ENCODE peak calls at places on chromosomes 12 and 14, in seven cellular contexts. Z is colonic mucosa, I is cardiac fibroblast, W is fibroblast of lung, P is dorsolateral prefrontal cortex, T is fibroblast of mammary gland, S is GM12865. D is an unnamed sample.

GRCh38 chr12:105920161-105920684 is 218.5 kb downstream of the NUAK1 start:
- DNase-seq in Z (no peak), I (peak), W (no peak), P (peak), T (no peak), S (no peak), D (peak)

GRCh38 chr12:2804390-2805145 is 7.9 kb upstream of the ITFG2 start:
- DNase-seq in Z (no peak), I (peak), W (peak), P (peak), T (peak), S (peak), D (peak)

GRCh38 chr14:44154446-44154845 is 352.6 kb downstream of the FSCB start:
- DNase-seq in Z (no peak), I (no peak), W (no peak), P (no peak), T (no peak), S (no peak), D (no peak)

GRCh38 chr14:77965050-77965449 is 165.1 kb downstream of the ADCK1 start:
- DNase-seq in Z (no peak), I (no peak), W (no peak), P (no peak), T (no peak), S (no peak), D (no peak)

GRCh38 chr12:3045494-3045893 is 31.7 kb upstream of the TSPAN9 start:
- DNase-seq in Z (no peak), I (no peak), W (no peak), P (no peak), T (no peak), S (no peak), D (no peak)

GRCh38 chr12:120856980-120857379 is 47.2 kb downstream of the SPPL3 start:
- DNase-seq in Z (no peak), I (no peak), W (no peak), P (no peak), T (no peak), S (no peak), D (no peak)

GRCh38 chr12:2017724-2018337 is 13.6 kb upstream of the DCP1B start:
- DNase-seq in Z (no peak), I (no peak), W (no peak), P (no peak), T (no peak), S (peak), D (no peak)

GRCh38 chr12:22250762-22251161 is 83.7 kb downstream of the ST8SIA1 start:
- DNase-seq in Z (no peak), I (no peak), W (no peak), P (no peak), T (no peak), S (no peak), D (no peak)

GRCh38 chr14:69259531-69260245 is at the start of gene GALNT16:
- DNase-seq in Z (peak), I (peak), W (no peak), P (no peak), T (no peak), S (no peak), D (no peak)

DNA sequence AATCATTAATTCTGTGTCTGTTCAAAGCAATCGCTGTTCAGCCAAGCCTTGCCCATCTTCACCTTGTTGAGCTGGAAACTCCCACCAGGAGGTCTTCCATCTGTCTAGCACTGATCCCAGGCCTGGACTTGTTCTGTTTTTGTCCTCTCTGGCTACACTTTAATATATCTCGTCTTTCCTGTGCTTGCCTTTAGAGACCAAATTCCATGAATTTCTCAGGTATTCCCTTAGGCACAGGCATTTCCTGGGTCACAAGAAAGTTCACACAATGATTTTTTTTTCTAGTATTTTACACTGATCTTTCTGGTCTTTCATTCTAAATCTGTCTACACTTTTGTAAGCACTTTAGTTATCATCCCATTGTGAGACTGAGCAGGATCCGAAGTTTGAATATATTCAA is 116.4 kb upstream of the CCND2 start:
- DNase-seq in Z (no peak), I (no peak), W (no peak), P (no peak), T (no peak), S (no peak), D (no peak)
- TF ChIP-seq CTCF in Z (no peak), I (no peak), W (no peak), P (no peak), T (no peak), S (no peak), D (no peak)

GRCh38 chr12:76876696-76877229 is 2.1 kb downstream of the CSRP2 start:
- DNase-seq in Z (no peak), I (no peak), W (no peak), P (no peak), T (no peak), S (no peak), D (no peak)
- H3K4me3 ChIP-seq in Z (no peak), I (no peak), W (no peak), P (no peak), T (no peak), S (no peak), D (no peak)

GRCh38 chr14:95227279-95227860 is 70.0 kb upstream of the DICER1 start:
- DNase-seq in Z (no peak), I (peak), W (peak), P (no peak), T (no peak), S (no peak), D (no peak)

GRCh38 chr14:95228240-95228639 is 70.9 kb upstream of the DICER1 start:
- DNase-seq in Z (no peak), I (no peak), W (no peak), P (no peak), T (no peak), S (no peak), D (no peak)

GRCh38 chr14:95226801-95227200 is 69.5 kb upstream of the DICER1 start:
- DNase-seq in Z (no peak), I (no peak), W (no peak), P (no peak), T (no peak), S (no peak), D (no peak)

GRCh38 chr14:95231966-95232365 is 74.6 kb upstream of the DICER1 start:
- DNase-seq in Z (peak), I (no peak), W (no peak), P (peak), T (no peak), S (no peak), D (no peak)

GRCh38 chr14:95229749-95230148 is 72.4 kb upstream of the DICER1 start:
- DNase-seq in Z (no peak), I (no peak), W (no peak), P (no peak), T (no peak), S (no peak), D (no peak)
- TF ChIP-seq CTCF in Z (no peak), I (no peak), W (no peak), P (no peak), T (no peak), S (no peak), D (no peak)

DNA sequence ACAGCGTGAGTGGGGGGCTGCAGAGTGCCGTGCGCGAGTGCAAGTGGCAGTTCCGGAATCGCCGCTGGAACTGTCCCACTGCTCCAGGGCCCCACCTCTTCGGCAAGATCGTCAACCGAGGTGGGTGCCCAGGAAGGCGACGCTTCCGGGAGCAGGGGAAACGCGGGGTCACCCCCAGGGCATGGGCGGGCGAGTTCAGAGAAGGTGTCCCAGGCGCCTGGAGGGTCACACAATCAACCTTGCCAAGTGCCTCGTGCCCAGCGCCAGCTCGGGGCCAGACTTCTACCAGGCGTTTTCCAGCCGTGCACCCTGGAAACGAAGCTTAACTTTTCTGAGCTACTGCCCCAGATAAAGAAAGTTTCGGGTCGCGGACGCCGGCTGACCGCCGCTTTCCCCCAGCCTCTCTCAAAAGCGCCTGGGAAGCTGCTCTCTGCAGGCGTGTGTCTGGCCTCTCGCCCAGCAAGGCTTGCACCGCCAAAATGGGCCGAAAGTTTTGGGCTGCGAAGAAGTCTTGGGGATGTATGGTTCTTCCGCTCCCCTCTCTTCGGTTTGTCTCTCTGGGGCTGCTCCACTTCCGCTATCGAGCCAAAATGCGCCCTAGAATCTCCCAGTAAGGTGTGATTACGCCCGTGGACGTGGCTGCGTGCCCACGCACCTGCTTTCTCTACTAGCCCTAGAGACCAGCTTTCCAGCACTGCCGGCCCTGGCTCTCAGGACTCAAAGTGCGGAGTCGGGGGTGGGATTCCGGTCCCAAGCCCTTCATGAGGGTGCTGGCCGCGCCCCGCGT is 1.7 kb downstream of the WNT1 start:
- DNase-seq in Z (no peak), I (no peak), W (no peak), P (no peak), T (no peak), S (peak), D (no peak)
- H3K4me3 ChIP-seq in Z (peak), I (no peak), W (no peak), P (peak), T (no peak), S (peak), D (peak)

GRCh38 chr14:106185837-106186233 is 659.5 kb downstream of the TMEM121 start:
- DNase-seq in Z (peak), I (no peak), W (no peak), P (no peak), T (no peak), S (peak), D (no peak)
- TF ChIP-seq CTCF in Z (no peak), I (no peak), W (no peak), P (no peak), T (no peak), S (peak), D (no peak)

DNA sequence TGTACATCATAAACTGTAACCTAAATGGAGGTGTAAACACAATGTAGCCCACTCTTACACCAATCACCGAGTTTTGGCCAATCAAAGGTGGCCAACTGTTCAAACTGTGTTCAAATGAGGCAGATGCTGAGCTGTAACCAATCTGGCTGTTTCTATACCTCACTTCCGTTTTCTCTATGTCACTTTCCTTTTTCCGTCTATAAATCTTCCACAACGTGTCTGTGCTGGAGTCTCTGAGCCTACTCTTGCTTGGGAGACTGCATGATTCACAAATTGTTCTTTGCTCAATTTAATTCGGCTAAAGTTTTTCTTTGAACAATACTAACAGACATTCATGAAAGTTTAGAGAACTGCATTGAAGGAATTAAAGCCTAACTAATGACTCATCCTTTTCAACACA is 547.1 kb upstream of the USP15 start:
- DNase-seq in Z (no peak), I (no peak), W (no peak), P (no peak), T (no peak), S (no peak), D (no peak)
- H3K4me3 ChIP-seq in Z (no peak), I (no peak), W (no peak), P (no peak), T (no peak), S (no peak), D (no peak)

DNA sequence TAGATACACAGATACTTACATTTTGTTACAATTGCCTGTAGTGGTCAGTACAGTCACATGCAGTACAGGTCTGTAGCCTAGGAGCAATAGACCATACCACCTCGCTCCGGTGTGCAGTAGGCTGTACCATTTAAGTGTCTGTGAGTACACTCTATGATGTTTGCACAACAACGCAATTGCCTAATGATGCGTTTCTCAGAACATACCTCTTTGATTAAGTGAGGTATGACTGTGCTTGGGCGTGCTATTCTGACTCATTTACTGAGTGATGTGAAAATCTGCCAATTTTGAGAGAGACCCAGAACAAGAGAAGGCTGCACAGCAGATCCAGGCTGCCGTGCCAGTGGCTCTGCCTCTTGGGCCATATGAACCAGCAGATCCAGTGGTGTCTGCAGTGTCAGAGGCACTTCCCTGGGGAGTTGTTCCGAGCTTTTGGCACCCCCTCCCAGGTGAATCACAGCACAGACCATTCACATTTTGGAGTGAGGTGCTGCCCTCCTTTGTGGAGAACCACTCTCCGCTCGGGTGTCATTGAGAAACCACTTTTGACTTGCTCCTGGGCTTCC is 20.4 kb downstream of the DLK1 start:
- DNase-seq in Z (no peak), I (peak), W (peak), P (no peak), T (peak), S (no peak), D (peak)
- TF ChIP-seq CTCF in Z (no peak), I (no peak), W (no peak), P (no peak), T (no peak), S (no peak), D (no peak)

GRCh38 chr12:40225337-40225983 is 663 bp downstream of the LRRK2 start:
- DNase-seq in Z (no peak), I (no peak), W (no peak), P (no peak), T (peak), S (no peak), D (peak)
- H3K4me3 ChIP-seq in Z (peak), I (peak), W (peak), P (peak), T (peak), S (peak), D (peak)

GRCh38 chr14:52683985-52684520 is 11.3 kb downstream of the ERO1A start:
- DNase-seq in Z (no peak), I (peak), W (peak), P (no peak), T (no peak), S (no peak), D (no peak)

DNA sequence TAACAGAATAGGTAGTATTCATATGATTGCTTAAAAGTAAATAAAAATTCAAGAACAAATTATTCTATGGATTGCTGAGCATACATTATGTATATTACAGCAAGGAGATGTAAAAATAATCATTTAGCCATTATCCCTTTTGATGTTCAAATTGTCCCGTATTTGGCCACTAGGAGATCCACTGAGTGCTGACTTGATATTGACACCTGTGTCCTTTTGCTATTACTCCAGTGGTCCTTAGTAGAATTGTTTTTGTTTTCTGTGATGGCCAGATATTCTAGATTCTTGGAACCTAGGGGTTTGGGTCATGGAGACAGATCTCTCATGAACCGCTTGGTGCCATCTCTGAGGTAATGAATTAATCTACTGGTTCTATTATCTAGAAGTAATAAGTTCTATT is 16.8 kb downstream of the ERO1A start:
- DNase-seq in Z (no peak), I (no peak), W (no peak), P (no peak), T (peak), S (peak), D (no peak)
- TF ChIP-seq CTCF in Z (peak), I (peak), W (no peak), P (peak), T (peak), S (peak), D (peak)

DNA sequence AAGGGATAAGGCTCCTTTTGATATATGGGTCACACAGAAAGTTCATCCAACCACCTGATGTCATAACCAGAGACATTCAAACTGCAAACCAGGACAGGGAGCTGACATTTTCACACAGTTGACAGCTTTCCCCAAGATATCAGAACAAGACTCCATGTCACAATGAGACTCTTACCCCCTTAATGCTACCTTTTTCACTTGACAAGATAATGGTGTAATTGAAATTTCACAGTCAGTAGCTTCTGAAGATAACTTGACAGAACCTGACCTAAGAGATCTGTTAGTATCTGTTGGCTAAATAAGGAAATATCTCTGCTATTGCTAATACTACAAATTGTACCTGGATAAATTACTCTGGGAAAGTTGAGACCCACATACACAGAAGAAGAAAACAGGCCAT is 187.3 kb downstream of the C12orf50 start:
- DNase-seq in Z (no peak), I (no peak), W (no peak), P (no peak), T (no peak), S (no peak), D (no peak)
- H3K4me3 ChIP-seq in Z (no peak), I (no peak), W (no peak), P (no peak), T (no peak), S (no peak), D (no peak)